ENCODE peak calls at places on chromosomes 4 and X, in seven cellular contexts. M, J, N, Y, D, T and X are unnamed samples.

GRCh38 chr4:6180841-6181631 is 19.3 kb downstream of the JAKMIP1 start:
- DNase-seq in M (peak; percentile 87), J (no peak), N (peak; percentile 66), Y (no peak), D (no peak), T (no peak), X (no peak)

GRCh38 chrX:149871940-149872339 is 9.0 kb upstream of the MAGEA8 start:
- DNase-seq in M (peak; percentile 77), J (no peak), N (peak; percentile 46), Y (no peak), D (peak; percentile 18), T (peak; percentile 2), X (no peak)

GRCh38 chr4:180057891-180058643 is 2185.1 kb upstream of the TENM3 start:
- DNase-seq in M (no peak), J (peak; percentile 17), N (peak; percentile 50), Y (peak; percentile 66), D (peak; percentile 17), T (peak; percentile 83), X (no peak)

GRCh38 chrX:5031792-5032191 is 1196.9 kb downstream of the NLGN4X start:
- DNase-seq in M (no peak), J (no peak), N (no peak), Y (no peak), D (no peak), T (no peak), X (no peak)

GRCh38 chrX:111102636-111103035 is 6.6 kb downstream of the PAK3 start:
- DNase-seq in M (no peak), J (no peak), N (no peak), Y (no peak), D (no peak), T (peak; percentile 27), X (no peak)

GRCh38 chr4:76341063-76341462 is 34.5 kb downstream of the STBD1 start:
- DNase-seq in M (no peak), J (no peak), N (no peak), Y (no peak), D (no peak), T (no peak), X (no peak)

GRCh38 chr4:25088342-25088952 is 57.7 kb upstream of the LGI2 start:
- DNase-seq in M (no peak), J (peak; percentile 39), N (peak; percentile 33), Y (no peak), D (no peak), T (no peak), X (no peak)

GRCh38 chr4:169621754-169622481 is 1.5 kb downstream of the CLCN3 start:
- DNase-seq in M (peak; percentile 42), J (no peak), N (no peak), Y (no peak), D (no peak), T (no peak), X (no peak)

GRCh38 chr4:165175879-165176278 is 31.5 kb upstream of the KLHL2 start:
- DNase-seq in M (no peak), J (no peak), N (no peak), Y (no peak), D (no peak), T (no peak), X (no peak)

GRCh38 chrX:101229155-101229554 is 9.6 kb downstream of the DRP2 start:
- DNase-seq in M (no peak), J (no peak), N (no peak), Y (no peak), D (no peak), T (no peak), X (no peak)

GRCh38 chrX:119407681-119408080 is 8.5 kb downstream of the SLC25A43 start:
- DNase-seq in M (no peak), J (no peak), N (no peak), Y (no peak), D (no peak), T (no peak), X (no peak)

GRCh38 chr4:139552506-139552905 is 3.5 kb downstream of the SETD7 start:
- DNase-seq in M (no peak), J (no peak), N (no peak), Y (no peak), D (no peak), T (no peak), X (no peak)

GRCh38 chr4:147674073-147674472 is 9.9 kb downstream of the PRMT9 start:
- DNase-seq in M (no peak), J (no peak), N (no peak), Y (no peak), D (no peak), T (peak; percentile 12), X (no peak)

GRCh38 chrX:24479924-24480722 is 15.0 kb downstream of the PDK3 start:
- DNase-seq in M (peak; percentile 67), J (no peak), N (peak; percentile 54), Y (no peak), D (no peak), T (peak; percentile 70), X (peak; percentile 21)

GRCh38 chrX:133350751-133351150 is 64.5 kb downstream of the GPC4 start:
- DNase-seq in M (no peak), J (no peak), N (no peak), Y (peak; percentile 55), D (no peak), T (no peak), X (no peak)

GRCh38 chrX:69107747-69108410 is 57.4 kb downstream of the PJA1 start:
- DNase-seq in M (no peak), J (no peak), N (no peak), Y (no peak), D (no peak), T (no peak), X (no peak)

GRCh38 chr4:186260504-186261448 is 5.2 kb upstream of the F11 start:
- DNase-seq in M (no peak), J (no peak), N (no peak), Y (no peak), D (no peak), T (no peak), X (no peak)

GRCh38 chr4:31045724-31046318 is 325.7 kb downstream of the PCDH7 start:
- DNase-seq in M (no peak), J (no peak), N (no peak), Y (no peak), D (no peak), T (peak; percentile 13), X (no peak)

GRCh38 chr4:145177906-145178538 is 2.4 kb downstream of the OTUD4 start:
- DNase-seq in M (no peak), J (no peak), N (no peak), Y (no peak), D (no peak), T (no peak), X (no peak)

GRCh38 chr4:2290974-2291704 is 29.2 kb upstream of the MXD4 start:
- DNase-seq in M (peak; percentile 68), J (no peak), N (peak; percentile 67), Y (peak; percentile 39), D (no peak), T (no peak), X (no peak)

GRCh38 chr4:165158762-165159161 is 46.1 kb upstream of the TMEM192 start:
- DNase-seq in M (no peak), J (no peak), N (no peak), Y (no peak), D (no peak), T (no peak), X (no peak)

GRCh38 chr4:71194454-71194853 is 144.4 kb upstream of the SLC4A4 start:
- DNase-seq in M (no peak), J (no peak), N (no peak), Y (no peak), D (no peak), T (no peak), X (no peak)

GRCh38 chr4:54093609-54094240 is 6.2 kb upstream of the GSX2 start:
- DNase-seq in M (peak; percentile 35), J (no peak), N (peak; percentile 23), Y (no peak), D (no peak), T (no peak), X (no peak)